ENCODE peak calls at places on chromosomes 12 and 14, in five cellular contexts. M, F, C, Y and I are unnamed samples.

GRCh38 chr12:57461326-57461903 is 1.8 kb downstream of the GLI1 start:
- DNase-seq in Y (no peak), C (peak; percentile 74), M (peak; percentile 95), F (peak; percentile 74), I (peak; percentile 37)

GRCh38 chr12:62684586-62685295 is 218.1 kb downstream of the MON2 start:
- DNase-seq in Y (no peak), F (peak; percentile 47), C (peak; percentile 85), M (peak; percentile 31), I (no peak)

GRCh38 chr12:52735816-52736632 is 32.7 kb upstream of the KRT77 start:
- DNase-seq in F (no peak), Y (no peak), M (no peak), C (no peak), I (no peak)

GRCh38 chr14:33611405-33612183 is 339.3 kb downstream of the EGLN3 start:
- DNase-seq in C (peak; percentile 34), F (no peak), Y (no peak), M (no peak), I (no peak)

GRCh38 chr14:95835331-95835730 is 41.3 kb upstream of the TUNAR start:
- DNase-seq in F (no peak), M (no peak), Y (no peak), C (no peak), I (no peak)

GRCh38 chr12:68636268-68636667 is 25.6 kb downstream of the RAP1B start:
- DNase-seq in F (no peak), Y (no peak), M (no peak), C (peak; percentile 88), I (no peak)

GRCh38 chr12:18074001-18074400 is 16.0 kb downstream of the RERGL start:
- DNase-seq in M (no peak), F (no peak), Y (no peak), C (no peak), I (no peak)

GRCh38 chr12:68106660-68107059 is 52.9 kb downstream of the IFNG start:
- DNase-seq in M (no peak), Y (no peak), C (no peak), F (no peak), I (no peak)

GRCh38 chr12:46921754-46922113 is 95.9 kb upstream of the SLC38A4 start:
- DNase-seq in Y (no peak), F (no peak), M (no peak), C (peak; percentile 94), I (no peak)

GRCh38 chr12:32446306-32447119 is 47.2 kb downstream of the FGD4 start:
- DNase-seq in C (no peak), M (no peak), Y (no peak), F (no peak), I (no peak)

GRCh38 chr12:106078358-106079025 is 60.3 kb downstream of the NUAK1 start:
- DNase-seq in C (no peak), F (peak; percentile 25), Y (peak; percentile 64), M (no peak), I (peak; percentile 80)

GRCh38 chr14:70027785-70028428 is 148.7 kb downstream of the SMOC1 start:
- DNase-seq in Y (peak; percentile 61), C (peak; percentile 33), M (peak; percentile 89), F (peak; percentile 75), I (peak; percentile 83)

GRCh38 chr12:75698052-75698451 is 186.6 kb upstream of the KRR1 start:
- DNase-seq in M (no peak), F (no peak), C (no peak), Y (no peak), I (no peak)

GRCh38 chr12:53124352-53124723 is 21.1 kb downstream of the SOAT2 start:
- DNase-seq in Y (no peak), F (no peak), M (no peak), C (no peak), I (no peak)

GRCh38 chr12:119204137-119204536 is 25.4 kb downstream of the HSPB8 start:
- DNase-seq in F (no peak), Y (no peak), C (no peak), M (no peak), I (no peak)

GRCh38 chr14:44897844-44898151 is 63.9 kb downstream of the KLHL28 start:
- DNase-seq in M (no peak), C (peak; percentile 47), F (no peak), Y (no peak), I (no peak)